ENCODE peak calls at places on chromosomes 2 and 18, in seven cellular contexts. R, H, W, B, P, S and M are unnamed samples.

GRCh38 chr2:10338242-10339188 is 35.8 kb downstream of the HPCAL1 start:
- DNase-seq in R (peak), H (no peak), W (no peak), B (no peak), P (no peak), S (no peak), M (no peak)

GRCh38 chr18:36782710-36783109 is 46.1 kb downstream of the TPGS2 start:
- DNase-seq in R (no peak), H (no peak), W (no peak), B (no peak), P (no peak), S (no peak), M (peak)

GRCh38 chr2:171762879-171763573 is 75.8 kb downstream of the DYNC1I2 start:
- DNase-seq in R (peak), H (no peak), W (no peak), B (no peak), P (no peak), S (no peak), M (peak)

GRCh38 chr2:136909777-136910176 is 144.4 kb downstream of the THSD7B start:
- DNase-seq in R (peak), H (no peak), W (peak), B (no peak), P (no peak), S (no peak), M (no peak)

GRCh38 chr2:85419009-85419711 is 646 bp downstream of the SH2D6 start:
- DNase-seq in R (no peak), H (no peak), W (peak), B (no peak), P (no peak), S (no peak), M (peak)

GRCh38 chr2:84924173-84925106 is 19.0 kb downstream of the TMSB10 start:
- DNase-seq in R (peak), H (no peak), W (peak), B (peak), P (no peak), S (no peak), M (peak)

GRCh38 chr2:202436631-202437030 is 60.5 kb downstream of the BMPR2 start:
- DNase-seq in R (no peak), H (no peak), W (no peak), B (no peak), P (no peak), S (no peak), M (no peak)

GRCh38 chr2:241069821-241070281 is 32.2 kb downstream of the MTERF4 start:
- DNase-seq in R (no peak), H (no peak), W (no peak), B (no peak), P (no peak), S (peak), M (no peak)

GRCh38 chr2:28314968-28315367 is 77.7 kb upstream of the FOSL2 start:
- DNase-seq in R (no peak), H (no peak), W (no peak), B (no peak), P (no peak), S (no peak), M (no peak)

GRCh38 chr2:182854405-182855105 is 11.9 kb downstream of the FRZB start:
- DNase-seq in R (no peak), H (no peak), W (no peak), B (no peak), P (no peak), S (no peak), M (no peak)

GRCh38 chr18:54734059-54734458 is 94.2 kb upstream of the RAB27B start:
- DNase-seq in R (peak), H (peak), W (peak), B (no peak), P (no peak), S (no peak), M (peak)

GRCh38 chr2:25201794-25202193 is 33.4 kb upstream of the POMC start:
- DNase-seq in R (no peak), H (no peak), W (no peak), B (no peak), P (no peak), S (no peak), M (no peak)

GRCh38 chr18:6414723-6415362 is at the start of gene L3MBTL4:
- DNase-seq in R (no peak), H (no peak), W (peak), B (no peak), P (no peak), S (no peak), M (peak)

GRCh38 chr2:82333697-82334096 is 2029.1 kb upstream of the LRRTM1 start:
- DNase-seq in R (no peak), H (no peak), W (no peak), B (no peak), P (no peak), S (no peak), M (no peak)

GRCh38 chr2:88669371-88670214 is 21.9 kb upstream of the RPIA start:
- DNase-seq in R (peak), H (no peak), W (peak), B (no peak), P (no peak), S (peak), M (peak)

GRCh38 chr2:235394278-235394828 is 99.5 kb upstream of the AGAP1 start:
- DNase-seq in R (peak), H (peak), W (peak), B (no peak), P (no peak), S (no peak), M (peak)

GRCh38 chr18:12960846-12961397 is 13.1 kb downstream of the SEH1L start:
- DNase-seq in R (no peak), H (no peak), W (no peak), B (no peak), P (no peak), S (no peak), M (no peak)

GRCh38 chr2:2571301-2572198 is 240.5 kb upstream of the MYT1L start:
- DNase-seq in R (no peak), H (no peak), W (no peak), B (no peak), P (no peak), S (no peak), M (no peak)

GRCh38 chr18:48138660-48139426 is 208.4 kb upstream of the SMAD2 start:
- DNase-seq in R (no peak), H (no peak), W (no peak), B (no peak), P (no peak), S (no peak), M (no peak)

GRCh38 chr2:105744091-105744908 is 412 bp upstream of the NCK2 start:
- DNase-seq in R (peak), H (no peak), W (peak), B (peak), P (peak), S (peak), M (no peak)

GRCh38 chr2:36397728-36398413 is 42.3 kb downstream of the CRIM1 start:
- DNase-seq in R (peak), H (no peak), W (peak), B (no peak), P (no peak), S (no peak), M (no peak)

GRCh38 chr2:125979886-125980285 is 676.1 kb upstream of the GYPC start:
- DNase-seq in R (no peak), H (no peak), W (no peak), B (no peak), P (no peak), S (no peak), M (no peak)

GRCh38 chr2:221572180-221572820 is at the start of gene EPHA4:
- DNase-seq in R (peak), H (peak), W (peak), B (peak), P (peak), S (peak), M (peak)

GRCh38 chr2:120912101-120912985 is 176.7 kb downstream of the GLI2 start:
- DNase-seq in R (no peak), H (no peak), W (peak), B (no peak), P (no peak), S (no peak), M (no peak)

GRCh38 chr18:11982981-11983380 is 1.7 kb downstream of the IMPA2 start:
- DNase-seq in R (no peak), H (no peak), W (no peak), B (no peak), P (no peak), S (no peak), M (no peak)

GRCh38 chr2:111999809-112000208 is 55.3 kb upstream of the TMEM87B start:
- DNase-seq in R (no peak), H (no peak), W (no peak), B (no peak), P (no peak), S (no peak), M (no peak)